ENCODE peak calls at places on chromosome 14, in ten cellular contexts. H is CD8-positive, alpha-beta memory T cell; B is heart left ventricle; J is stomach; I is tibial nerve; A is adrenal gland; R is thoracic aorta; U is neuronal stem cell; Z is vagina; M is GM23248. T is an unnamed sample.

GRCh38 chr14:25431211-25432076 is 381.5 kb upstream of the STXBP6 start:
- DNase-seq in H (no peak), B (no peak), J (peak; percentile 32), I (peak; percentile 9), A (peak; percentile 26), R (no peak), U (peak; percentile 35), Z (no peak), M (peak; percentile 14), T (no peak)

GRCh38 chr14:50920482-50921225 is 23.6 kb downstream of the PYGL start:
- DNase-seq in H (no peak), B (no peak), J (no peak), I (no peak), A (no peak), R (no peak), U (peak; percentile 36), Z (no peak), M (peak; percentile 83), T (no peak)

GRCh38 chr14:72686101-72686500 is 207.8 kb downstream of the DPF3 start:
- DNase-seq in H (no peak), B (no peak), J (no peak), I (no peak), A (no peak), R (no peak), U (no peak), Z (no peak), M (no peak), T (no peak)

GRCh38 chr14:24403294-24404013 is 4.7 kb downstream of the NYNRIN start:
- DNase-seq in H (no peak), B (no peak), J (peak; percentile 24), I (no peak), A (no peak), R (no peak), U (no peak), Z (no peak), M (peak; percentile 46), T (no peak)

GRCh38 chr14:21902561-21903199 is 229.1 kb upstream of the OR4E1 start:
- DNase-seq in H (no peak), B (no peak), J (no peak), I (no peak), A (no peak), R (no peak), U (no peak), Z (no peak), M (no peak), T (no peak)

GRCh38 chr14:78010688-78011087 is 159.5 kb upstream of the NRXN3 start:
- DNase-seq in H (no peak), B (no peak), J (no peak), I (no peak), A (no peak), R (no peak), U (no peak), Z (no peak), M (peak; percentile 63), T (no peak)

GRCh38 chr14:77752799-77753516 is 8.0 kb downstream of the SNW1 start:
- DNase-seq in H (no peak), B (no peak), J (no peak), I (no peak), A (no peak), R (no peak), U (no peak), Z (no peak), M (no peak), T (no peak)

GRCh38 chr14:50520947-50521815 is 11.2 kb downstream of the MAP4K5 start:
- DNase-seq in H (no peak), B (no peak), J (no peak), I (no peak), A (peak; percentile 80), R (peak; percentile 25), U (no peak), Z (no peak), M (peak; percentile 90), T (no peak)

GRCh38 chr14:77832301-77832700 is 32.4 kb downstream of the ADCK1 start:
- DNase-seq in H (no peak), B (no peak), J (no peak), I (no peak), A (no peak), R (no peak), U (no peak), Z (no peak), M (no peak), T (no peak)

GRCh38 chr14:84975503-84975902 is 554.4 kb upstream of the FLRT2 start:
- DNase-seq in H (no peak), B (no peak), J (no peak), I (no peak), A (no peak), R (no peak), U (no peak), Z (no peak), M (no peak), T (no peak)

GRCh38 chr14:24051789-24052655 is at the start of gene CARMIL3:
- DNase-seq in H (peak; percentile 53), B (peak; percentile 52), J (peak; percentile 70), I (no peak), A (peak; percentile 38), R (no peak), U (peak; percentile 69), Z (no peak), M (peak; percentile 71), T (peak; percentile 33)

GRCh38 chr14:76769636-76770292 is 8.5 kb downstream of the VASH1 start:
- DNase-seq in H (no peak), B (no peak), J (no peak), I (peak; percentile 2), A (no peak), R (no peak), U (no peak), Z (no peak), M (no peak), T (no peak)

DNA sequence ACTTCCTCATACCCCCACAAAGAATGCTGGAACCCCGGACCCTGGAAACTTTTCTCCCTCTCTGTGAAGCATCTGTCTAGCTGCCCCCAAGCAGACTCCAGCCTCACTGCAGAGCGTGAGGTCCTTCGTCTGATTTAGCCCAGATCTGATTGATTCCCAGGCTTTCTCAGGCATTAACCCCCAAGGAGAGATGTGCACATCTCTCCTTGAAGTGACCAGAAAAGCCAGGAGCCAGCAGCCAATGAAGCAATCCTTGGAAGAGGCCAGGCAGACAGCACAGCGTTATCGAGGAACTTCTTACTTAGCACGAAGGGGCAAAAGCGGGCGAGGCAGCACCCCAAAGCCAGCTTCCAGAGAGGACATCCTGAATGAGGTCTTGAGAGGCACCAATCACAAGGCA is 100.7 kb downstream of the ZFP36L1 start:
- DNase-seq in H (no peak), B (no peak), J (no peak), I (no peak), A (no peak), R (no peak), U (no peak), Z (no peak), M (peak; percentile 40), T (peak; percentile 40)
- H3K27ac ChIP-seq in H (no peak overlapping the region), B (no peak overlapping the region), J (no peak overlapping the region), I (no peak overlapping the region), A (no peak overlapping the region), R (no peak overlapping the region), U (no peak overlapping the region), Z (no peak overlapping the region), M (peak overlapping the region; percentile 89), T (no peak overlapping the region)

DNA sequence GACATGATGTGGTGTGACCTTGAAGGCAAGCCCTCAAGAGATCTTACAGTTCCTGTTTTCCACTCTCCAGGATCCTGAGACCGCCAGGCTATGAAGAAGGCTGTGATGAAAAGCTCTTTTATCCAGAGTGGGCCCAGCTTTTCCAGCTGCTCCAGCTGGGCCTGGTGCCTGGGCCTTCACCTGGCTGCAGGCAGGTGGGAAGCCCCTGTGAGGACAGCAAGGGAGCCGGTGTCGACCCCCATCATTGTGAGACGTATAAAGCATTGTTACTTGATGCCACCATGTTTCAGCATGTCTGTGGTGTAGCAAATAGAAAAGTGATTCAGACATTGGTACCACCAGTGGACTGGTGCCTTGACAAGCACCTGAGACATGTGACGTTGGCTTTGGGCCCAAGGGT is 190.2 kb downstream of the KIF26A start:
- DNase-seq in H (no peak), B (no peak), J (peak; percentile 9), I (no peak), A (no peak), R (no peak), U (no peak), Z (no peak), M (no peak), T (no peak)
- H3K9me3 ChIP-seq in H (no peaks in the 10 kb centered on the region), B (peaks cover 19% of the 10 kb centered on the region), J (no peaks in the 10 kb centered on the region), I (no peaks in the 10 kb centered on the region), A (no peaks in the 10 kb centered on the region), R (peaks cover 14% of the 10 kb centered on the region), U (peaks cover 9% of the 10 kb centered on the region), Z (peaks cover 12% of the 10 kb centered on the region), M (no peaks in the 10 kb centered on the region), T (no peaks in the 10 kb centered on the region)

DNA sequence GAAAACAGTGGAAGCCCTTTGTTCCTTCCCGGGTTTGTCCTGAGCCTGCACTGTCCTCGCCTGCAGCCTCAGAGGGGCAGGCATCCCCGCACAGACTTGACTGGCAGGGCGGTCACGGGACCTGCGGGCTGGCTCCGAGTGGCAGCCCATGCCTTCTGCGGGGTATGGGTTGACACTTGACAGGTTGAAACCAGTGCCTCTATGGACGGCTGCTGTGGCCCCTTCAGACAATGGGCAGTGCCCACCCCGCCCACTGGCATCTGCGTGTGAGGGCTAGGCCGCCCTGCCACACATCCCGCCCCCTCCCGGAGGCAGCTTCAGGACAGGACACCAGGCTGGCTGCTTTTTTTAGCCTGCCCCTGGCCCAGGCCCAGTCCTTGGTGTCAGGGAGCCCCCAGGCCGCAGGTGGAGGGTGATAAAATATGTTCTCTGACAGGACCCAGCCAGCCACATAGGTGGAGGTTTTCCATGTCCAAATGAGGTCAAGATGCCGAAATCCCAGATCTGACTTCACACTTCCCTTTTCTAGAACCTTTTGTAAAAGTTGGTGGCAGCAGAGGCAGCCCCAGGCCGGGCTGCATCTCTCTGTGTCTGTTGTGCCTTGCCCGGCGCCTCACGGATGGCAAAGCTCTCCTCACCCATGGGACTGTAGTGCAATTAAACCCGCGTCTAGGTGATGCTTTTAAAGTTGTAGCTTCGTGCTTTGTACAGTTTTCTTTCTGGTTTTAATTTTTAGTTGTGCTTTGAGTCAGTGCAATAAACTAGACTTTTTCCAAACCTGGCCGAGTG is 10.0 kb downstream of the ANKRD9 start:
- DNase-seq in H (no peak), B (peak; percentile 83), J (no peak), I (no peak), A (no peak), R (no peak), U (no peak), Z (no peak), M (no peak), T (no peak)
- H3K27ac ChIP-seq in H (no peak overlapping the region), B (peak overlapping the region; percentile 94), J (peak overlapping the region; percentile 71), I (no peak overlapping the region), A (no peak overlapping the region), R (peak overlapping the region; percentile 94), U (no peak overlapping the region), Z (peak overlapping the region; percentile 44), M (peak overlapping the region; percentile 88), T (no peak overlapping the region)

DNA sequence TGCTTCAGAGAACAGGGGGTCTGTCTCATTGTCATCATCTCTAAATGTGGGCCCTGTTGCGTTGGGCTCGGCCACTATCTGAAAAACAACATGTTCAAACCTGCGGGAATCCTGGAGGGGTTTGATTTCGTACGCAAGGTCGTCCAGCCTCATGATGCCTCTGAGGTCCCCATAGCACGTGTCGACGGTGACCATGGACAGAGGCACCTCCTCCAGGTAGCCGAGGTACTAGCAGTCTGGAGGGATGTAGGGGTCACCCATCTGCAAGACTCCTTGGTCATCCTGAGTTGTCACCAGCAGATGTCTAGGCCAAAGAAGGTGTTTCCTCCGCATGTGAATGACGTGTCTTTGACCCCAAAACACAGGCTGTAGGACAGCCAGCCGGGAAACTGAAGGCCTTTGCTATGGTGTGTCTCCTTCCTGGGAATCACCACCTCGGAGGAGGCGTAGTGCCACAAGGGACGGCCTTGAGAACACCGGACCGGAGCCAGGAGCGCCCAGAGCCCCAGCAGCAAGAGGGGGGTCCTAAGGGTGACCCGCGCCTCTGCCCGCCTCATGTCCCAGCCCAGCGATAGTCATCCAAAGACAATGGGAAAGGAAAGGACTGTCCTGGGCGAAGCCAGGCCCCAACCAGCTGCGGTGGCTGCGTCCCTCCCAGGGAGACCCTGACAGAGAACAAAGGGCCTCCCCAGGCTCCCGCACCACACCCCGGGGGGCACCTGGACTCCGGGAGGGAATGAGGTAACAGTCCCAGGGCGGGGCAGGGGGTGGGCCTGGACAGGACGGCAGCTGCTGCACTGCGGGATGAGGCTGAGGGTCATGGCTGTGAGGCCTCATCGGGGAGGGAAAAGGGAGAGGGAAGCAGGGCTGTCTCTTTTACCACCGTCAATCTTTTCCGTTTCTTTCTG is 445.5 kb downstream of the TMEM121 start:
- DNase-seq in H (no peak), B (no peak), J (no peak), I (no peak), A (no peak), R (no peak), U (no peak), Z (no peak), M (no peak), T (no peak)
- H3K9me3 ChIP-seq in H (no peaks in the 10 kb centered on the region), B (no peaks in the 10 kb centered on the region), J (no peaks in the 10 kb centered on the region), I (no peaks in the 10 kb centered on the region), A (no peaks in the 10 kb centered on the region), R (no peaks in the 10 kb centered on the region), U (peaks cover 22% of the 10 kb centered on the region), Z (no peaks in the 10 kb centered on the region), M (no peaks in the 10 kb centered on the region), T (no peaks in the 10 kb centered on the region)

T was measured in tibial artery.